ENCODE peak calls at places on chromosomes 11 and 22, in six cellular contexts. H is GM13977, Q is putamen, A is bronchial epithelial cell, U is right cardiac atrium, Z is endothelial cell. W is an unnamed sample.

GRCh38 chr22:37260939-37261338 is 16.9 kb upstream of the RAC2 start:
- DNase-seq in A (no peak), Z (peak), H (peak), Q (no peak), U (peak), W (peak)

GRCh38 chr11:44363116-44363515 is 53.2 kb upstream of the ALX4 start:
- DNase-seq in A (no peak), H (no peak), Z (no peak), Q (no peak), U (no peak), W (no peak)

GRCh38 chr11:126391970-126392637 is 36.6 kb downstream of the ST3GAL4 start:
- DNase-seq in Z (no peak), H (no peak), A (peak), U (peak), Q (peak), W (no peak)

GRCh38 chr22:16824718-16825687 is at the start of gene XKR3:
- DNase-seq in Z (no peak), H (no peak), A (no peak), U (no peak), Q (no peak), W (no peak)

GRCh38 chr22:20267441-20268288 is 453 bp downstream of the RTN4R start:
- DNase-seq in Q (no peak), Z (peak), H (no peak), U (no peak), A (no peak), W (no peak)

GRCh38 chr22:46060292-46061123 is 83.5 kb upstream of the WNT7B start:
- DNase-seq in H (no peak), Q (no peak), U (no peak), Z (no peak), A (no peak), W (no peak)

GRCh38 chr11:13102865-13103539 is 93.9 kb downstream of the RASSF10 start:
- DNase-seq in A (no peak), U (no peak), H (no peak), Q (no peak), Z (no peak), W (no peak)

GRCh38 chr22:36725366-36726006 is 21.9 kb upstream of the CACNG2 start:
- DNase-seq in H (no peak), U (no peak), A (no peak), Z (no peak), Q (no peak), W (no peak)

GRCh38 chr11:115885446-115885978 is 381.3 kb upstream of the CADM1 start:
- DNase-seq in H (no peak), U (no peak), Q (no peak), A (no peak), Z (no peak), W (no peak)

GRCh38 chr11:109401532-109401931 is 20.5 kb upstream of the C11orf87 start:
- DNase-seq in A (peak), U (no peak), H (no peak), Q (no peak), Z (no peak), W (no peak)

GRCh38 chr11:19821993-19822392 is 109.4 kb downstream of the NAV2 start:
- DNase-seq in U (no peak), A (no peak), Z (no peak), Q (no peak), H (no peak), W (no peak)

GRCh38 chr11:86608251-86608799 is 64.1 kb downstream of the ME3 start:
- DNase-seq in Q (peak), Z (peak), U (peak), A (peak), H (peak), W (peak)

GRCh38 chr11:91299980-91300379 is 924.6 kb upstream of the FAT3 start:
- DNase-seq in H (peak), A (peak), U (no peak), Z (no peak), Q (no peak), W (no peak)

GRCh38 chr11:65429069-65429681 is 6.6 kb downstream of the NEAT1 start:
- DNase-seq in H (no peak), U (no peak), Z (no peak), A (peak), Q (no peak), W (no peak)

GRCh38 chr11:110463153-110463552 is 33.4 kb downstream of the FDX1 start:
- DNase-seq in H (no peak), Z (peak), A (peak), U (peak), Q (peak), W (peak)

GRCh38 chr11:18720811-18721575 is 5.0 kb downstream of the IGSF22 start:
- DNase-seq in Z (peak), Q (peak), U (peak), H (peak), A (peak), W (peak)

GRCh38 chr11:78657968-78658839 is 83.5 kb upstream of the NARS2 start:
- DNase-seq in Z (no peak), A (no peak), H (no peak), U (no peak), Q (no peak), W (no peak)

GRCh38 chr22:27124336-27125023 is 467.1 kb downstream of the MIAT start:
- DNase-seq in Z (no peak), U (peak), A (no peak), H (no peak), Q (no peak), W (no peak)

GRCh38 chr22:50338042-50338573 is 5.0 kb upstream of the PPP6R2 start:
- DNase-seq in A (no peak), Z (no peak), H (no peak), Q (no peak), U (no peak), W (no peak)

W was measured in Right ventricle myocardium inferior.